ENCODE peak calls at places on chromosome 16, in seven cellular contexts. One of them, this sample, is unnamed.
A peak's percentile ranks its signal among the peaks of the same experiment; 100 is the strongest.

GRCh38 chr16:56999409-57000270 is 10.3 kb downstream of the NLRC5 start:
- DNase-seq in HepG2: no peak
- DNase-seq in A549: no peak
- DNase-seq in stomach: peak; percentile 43
- DNase-seq in uterus: peak; percentile 10
- DNase-seq in IMR-90: no peak
- DNase-seq in tibial nerve: no peak
- DNase-seq in this sample: no peak

GRCh38 chr16:24973771-24974461 is 41.3 kb downstream of the ARHGAP17 start:
- DNase-seq in HepG2: no peak
- DNase-seq in A549: no peak
- DNase-seq in stomach: no peak
- DNase-seq in uterus: no peak
- DNase-seq in IMR-90: no peak
- DNase-seq in tibial nerve: no peak
- DNase-seq in this sample: no peak

GRCh38 chr16:85557083-85557975 is 55.8 kb upstream of the GSE1 start:
- DNase-seq in HepG2: peak; percentile 75
- DNase-seq in A549: peak; percentile 63
- DNase-seq in stomach: no peak
- DNase-seq in uterus: peak; percentile 47
- DNase-seq in IMR-90: no peak
- DNase-seq in tibial nerve: no peak
- DNase-seq in this sample: peak; percentile 71

GRCh38 chr16:4465977-4466779 is 8.2 kb downstream of the NMRAL1 start:
- DNase-seq in HepG2: no peak
- DNase-seq in A549: no peak
- DNase-seq in stomach: peak; percentile 41
- DNase-seq in uterus: no peak
- DNase-seq in IMR-90: no peak
- DNase-seq in tibial nerve: no peak
- DNase-seq in this sample: peak; percentile 25

GRCh38 chr16:85523602-85524364 is 89.3 kb upstream of the GSE1 start:
- DNase-seq in HepG2: peak; percentile 82
- DNase-seq in A549: no peak
- DNase-seq in stomach: peak; percentile 74
- DNase-seq in uterus: no peak
- DNase-seq in IMR-90: peak; percentile 45
- DNase-seq in tibial nerve: no peak
- DNase-seq in this sample: no peak

GRCh38 chr16:9955677-9956076 is 226.6 kb downstream of the GRIN2A start:
- DNase-seq in HepG2: no peak
- DNase-seq in A549: no peak
- DNase-seq in stomach: no peak
- DNase-seq in uterus: no peak
- DNase-seq in IMR-90: no peak
- DNase-seq in tibial nerve: no peak
- DNase-seq in this sample: no peak

GRCh38 chr16:75306102-75306762 is 54.8 kb upstream of the BCAR1 start:
- DNase-seq in HepG2: peak; percentile 95
- DNase-seq in A549: peak; percentile 54
- DNase-seq in stomach: peak; percentile 32
- DNase-seq in uterus: no peak
- DNase-seq in IMR-90: peak; percentile 47
- DNase-seq in tibial nerve: no peak
- DNase-seq in this sample: peak; percentile 69

GRCh38 chr16:53129281-53130192 is 74.7 kb downstream of the CHD9 start:
- DNase-seq in HepG2: peak; percentile 62
- DNase-seq in A549: no peak
- DNase-seq in stomach: no peak
- DNase-seq in uterus: no peak
- DNase-seq in IMR-90: peak; percentile 81
- DNase-seq in tibial nerve: no peak
- DNase-seq in this sample: no peak

GRCh38 chr16:85334718-85335583 is 222.7 kb upstream of the CIBAR2 start:
- DNase-seq in HepG2: peak; percentile 23
- DNase-seq in A549: no peak
- DNase-seq in stomach: peak; percentile 91
- DNase-seq in uterus: no peak
- DNase-seq in IMR-90: no peak
- DNase-seq in tibial nerve: no peak
- DNase-seq in this sample: peak; percentile 88

GRCh38 chr16:12951392-12951791 is 50.0 kb downstream of the SHISA9 start:
- DNase-seq in HepG2: no peak
- DNase-seq in A549: no peak
- DNase-seq in stomach: no peak
- DNase-seq in uterus: no peak
- DNase-seq in IMR-90: no peak
- DNase-seq in tibial nerve: no peak
- DNase-seq in this sample: no peak

GRCh38 chr16:58124601-58124915 is 4.6 kb downstream of the CFAP20 start:
- DNase-seq in HepG2: no peak
- DNase-seq in A549: no peak
- DNase-seq in stomach: no peak
- DNase-seq in uterus: no peak
- DNase-seq in IMR-90: peak; percentile 76
- DNase-seq in tibial nerve: no peak
- DNase-seq in this sample: no peak

GRCh38 chr16:46612121-46612520 is 9.1 kb downstream of the SHCBP1 start:
- DNase-seq in HepG2: no peak
- DNase-seq in A549: no peak
- DNase-seq in stomach: no peak
- DNase-seq in uterus: no peak
- DNase-seq in IMR-90: no peak
- DNase-seq in tibial nerve: no peak
- DNase-seq in this sample: no peak

DNA sequence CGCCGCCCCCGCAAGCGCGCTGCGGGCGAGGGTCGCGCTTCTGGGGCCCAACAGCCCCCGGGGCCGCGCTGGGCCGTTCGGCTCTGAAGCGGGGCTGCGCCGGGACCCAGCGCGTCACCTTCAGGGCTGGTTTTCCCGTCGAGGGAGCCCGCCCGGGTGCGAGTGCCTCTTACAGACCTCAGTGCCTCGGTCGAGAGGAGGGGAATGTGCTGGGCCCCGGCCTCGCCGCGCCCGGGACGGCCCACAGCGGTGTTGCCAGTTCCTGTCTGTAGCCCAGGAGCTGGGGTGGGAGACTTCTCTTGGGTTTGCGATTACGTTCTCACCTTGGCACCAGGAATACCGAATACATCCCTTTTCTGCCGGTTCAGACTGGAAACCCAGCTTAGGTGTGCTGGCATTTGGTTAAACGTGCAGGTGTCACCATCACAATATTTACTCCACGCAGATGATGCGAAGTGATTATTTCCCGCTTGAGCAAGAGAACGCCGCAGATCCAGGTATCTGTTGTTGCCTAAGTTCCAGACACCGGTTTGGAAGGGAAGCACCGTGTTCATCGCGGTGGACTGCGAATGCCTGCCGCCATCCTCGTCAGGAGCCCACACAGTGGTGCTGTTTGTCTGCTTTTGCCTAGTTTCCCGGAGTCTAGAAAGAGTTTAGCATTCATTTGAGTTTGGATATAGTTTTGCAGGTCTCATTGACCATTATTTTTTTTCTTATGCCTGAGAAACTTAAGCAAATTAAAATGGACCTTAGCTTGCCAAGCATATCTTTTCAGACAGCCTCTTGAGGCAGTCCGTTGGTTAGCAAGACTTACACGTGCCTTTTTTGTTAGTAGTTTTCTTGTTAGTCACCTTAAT is 915 bp downstream of the MAP1LC3B start:
- DNase-seq in HepG2: no peak
- DNase-seq in A549: peak; percentile 41
- DNase-seq in stomach: peak; percentile 53
- DNase-seq in uterus: peak; percentile 44
- DNase-seq in IMR-90: peak; percentile 47
- DNase-seq in tibial nerve: no peak
- DNase-seq in this sample: peak; percentile 64
- TF ChIP-seq POLR2A in HepG2: no peak
- TF ChIP-seq POLR2A in A549: no peak
- TF ChIP-seq POLR2A in stomach: no peak
- TF ChIP-seq POLR2A in uterus: no peak
- TF ChIP-seq POLR2A in IMR-90: no peak
- TF ChIP-seq POLR2A in tibial nerve: no peak
- TF ChIP-seq POLR2A in this sample: peak; percentile 14

GRCh38 chr16:80947239-80947638 is 59.4 kb downstream of the CMC2 start:
- DNase-seq in HepG2: no peak
- DNase-seq in A549: no peak
- DNase-seq in stomach: no peak
- DNase-seq in uterus: no peak
- DNase-seq in IMR-90: no peak
- DNase-seq in tibial nerve: no peak
- DNase-seq in this sample: no peak

GRCh38 chr16:80954985-80955384 is 51.7 kb downstream of the CMC2 start:
- DNase-seq in HepG2: peak; percentile 56
- DNase-seq in A549: no peak
- DNase-seq in stomach: no peak
- DNase-seq in uterus: no peak
- DNase-seq in IMR-90: no peak
- DNase-seq in tibial nerve: no peak
- DNase-seq in this sample: no peak

GRCh38 chr16:80947708-80948615 is 58.7 kb downstream of the CMC2 start:
- DNase-seq in HepG2: no peak
- DNase-seq in A549: no peak
- DNase-seq in stomach: no peak
- DNase-seq in uterus: no peak
- DNase-seq in IMR-90: no peak
- DNase-seq in tibial nerve: no peak
- DNase-seq in this sample: no peak

GRCh38 chr16:80946481-80946880 is 60.2 kb downstream of the CMC2 start:
- DNase-seq in HepG2: no peak
- DNase-seq in A549: no peak
- DNase-seq in stomach: no peak
- DNase-seq in uterus: no peak
- DNase-seq in IMR-90: no peak
- DNase-seq in tibial nerve: no peak
- DNase-seq in this sample: no peak

DNA sequence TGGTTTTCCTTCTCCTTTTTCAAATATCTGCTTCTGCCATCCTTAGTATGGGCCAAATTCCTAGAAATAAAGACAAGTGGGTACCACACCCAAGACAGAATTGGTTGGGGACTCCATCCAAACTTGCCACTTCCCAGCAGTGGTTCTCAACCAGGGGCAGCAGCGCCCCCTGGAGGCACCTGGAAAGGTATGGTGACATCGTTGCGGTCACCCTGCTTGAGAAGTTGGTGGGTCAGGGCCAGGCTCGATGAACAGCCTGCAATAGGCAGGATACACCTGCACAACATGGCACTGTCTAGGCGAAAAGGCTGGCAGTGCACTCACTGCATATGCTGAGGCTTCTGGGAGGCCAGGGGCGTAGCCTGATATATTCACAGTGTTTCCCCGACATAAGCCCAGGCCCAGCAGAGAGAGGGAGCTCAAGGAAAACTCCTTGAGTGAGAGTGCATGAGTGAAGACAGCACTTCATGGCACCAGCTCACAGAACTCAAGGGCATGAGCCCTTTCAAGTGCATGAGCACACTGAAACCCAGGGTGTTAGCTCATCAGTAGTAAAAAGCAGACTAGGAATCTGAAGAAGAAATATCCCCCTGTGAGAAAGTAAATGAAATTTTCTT is 57.7 kb downstream of the CMC2 start:
- DNase-seq in HepG2: peak; percentile 62
- DNase-seq in A549: no peak
- DNase-seq in stomach: no peak
- DNase-seq in uterus: peak; percentile 51
- DNase-seq in IMR-90: peak; percentile 20
- DNase-seq in tibial nerve: no peak
- DNase-seq in this sample: peak; percentile 28
- TF ChIP-seq POLR2A in HepG2: no peak
- TF ChIP-seq POLR2A in A549: no peak
- TF ChIP-seq POLR2A in stomach: no peak
- TF ChIP-seq POLR2A in uterus: no peak
- TF ChIP-seq POLR2A in IMR-90: no peak
- TF ChIP-seq POLR2A in tibial nerve: no peak
- TF ChIP-seq POLR2A in this sample: no peak

DNA sequence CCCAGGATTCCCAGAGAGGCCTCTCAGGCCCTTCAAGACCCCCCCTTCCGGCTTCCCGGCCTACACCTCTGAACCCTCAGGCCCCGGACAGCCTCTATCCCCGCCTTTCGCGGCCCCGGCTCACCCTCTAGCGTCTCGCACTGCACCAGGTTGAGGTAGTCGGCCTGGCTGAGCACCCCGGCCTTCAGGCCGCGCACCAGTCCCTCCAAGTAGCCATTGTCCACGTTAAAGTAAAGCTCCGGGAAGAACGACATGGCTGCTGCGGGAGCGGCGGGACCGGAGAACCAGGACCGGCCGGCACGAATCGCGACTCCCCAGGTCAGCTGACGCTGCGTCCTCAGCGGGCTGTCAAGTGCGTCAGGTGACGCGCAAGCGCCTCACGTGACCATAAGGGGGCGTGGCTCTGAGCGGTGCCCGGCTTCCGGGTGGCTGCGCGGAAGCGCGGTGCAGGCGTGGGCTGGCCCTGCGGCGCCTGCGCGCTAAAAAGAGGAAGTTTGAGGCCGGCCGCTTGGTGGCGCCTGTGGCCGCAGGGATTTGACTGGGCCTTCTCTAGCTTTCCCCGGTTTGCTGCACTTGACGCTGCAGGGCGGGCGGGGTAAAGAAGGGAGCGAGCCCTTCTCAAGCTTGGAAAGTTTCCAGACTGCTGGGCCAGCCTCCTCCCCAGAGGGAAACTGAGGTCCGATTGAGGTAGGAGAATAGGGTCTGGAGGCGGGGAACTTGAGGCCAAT is at the start of gene ATP6V0D1:
- DNase-seq in HepG2: peak; percentile 96
- DNase-seq in A549: peak; percentile 95
- DNase-seq in stomach: peak; percentile 99
- DNase-seq in uterus: peak; percentile 100
- DNase-seq in IMR-90: peak; percentile 97
- DNase-seq in tibial nerve: peak; percentile 97
- DNase-seq in this sample: peak; percentile 100
- TF ChIP-seq POLR2A in HepG2: peak; percentile 76
- TF ChIP-seq POLR2A in A549: peak; percentile 62
- TF ChIP-seq POLR2A in stomach: no peak
- TF ChIP-seq POLR2A in uterus: peak; percentile 78
- TF ChIP-seq POLR2A in IMR-90: peak; percentile 93
- TF ChIP-seq POLR2A in tibial nerve: peak; percentile 55
- TF ChIP-seq POLR2A in this sample: peak; percentile 91

GRCh38 chr16:87836844-87837581 is 32.3 kb downstream of the SLC7A5 start:
- DNase-seq in HepG2: no peak
- DNase-seq in A549: no peak
- DNase-seq in stomach: no peak
- DNase-seq in uterus: no peak
- DNase-seq in IMR-90: no peak
- DNase-seq in tibial nerve: no peak
- DNase-seq in this sample: no peak

GRCh38 chr16:87840462-87840978 is 28.8 kb downstream of the SLC7A5 start:
- DNase-seq in HepG2: no peak
- DNase-seq in A549: no peak
- DNase-seq in stomach: no peak
- DNase-seq in uterus: no peak
- DNase-seq in IMR-90: no peak
- DNase-seq in tibial nerve: no peak
- DNase-seq in this sample: no peak

GRCh38 chr16:87839542-87840461 is 29.5 kb downstream of the SLC7A5 start:
- DNase-seq in HepG2: no peak
- DNase-seq in A549: no peak
- DNase-seq in stomach: no peak
- DNase-seq in uterus: no peak
- DNase-seq in IMR-90: no peak
- DNase-seq in tibial nerve: no peak
- DNase-seq in this sample: no peak

GRCh38 chr16:87837627-87838289 is 31.5 kb downstream of the SLC7A5 start:
- DNase-seq in HepG2: no peak
- DNase-seq in A549: no peak
- DNase-seq in stomach: no peak
- DNase-seq in uterus: no peak
- DNase-seq in IMR-90: no peak
- DNase-seq in tibial nerve: no peak
- DNase-seq in this sample: no peak

GRCh38 chr16:87838643-87839541 is 30.4 kb downstream of the SLC7A5 start:
- DNase-seq in HepG2: no peak
- DNase-seq in A549: no peak
- DNase-seq in stomach: peak; percentile 81
- DNase-seq in uterus: no peak
- DNase-seq in IMR-90: no peak
- DNase-seq in tibial nerve: no peak
- DNase-seq in this sample: no peak
- TF ChIP-seq POLR2A in HepG2: no peak
- TF ChIP-seq POLR2A in A549: no peak
- TF ChIP-seq POLR2A in stomach: no peak
- TF ChIP-seq POLR2A in uterus: no peak
- TF ChIP-seq POLR2A in IMR-90: no peak
- TF ChIP-seq POLR2A in tibial nerve: no peak
- TF ChIP-seq POLR2A in this sample: no peak